ENCODE peak calls at places on chromosomes 2 and 18, in five cellular contexts. One of them, this sample, is unnamed.
A peak's percentile ranks its signal among the peaks of the same experiment; 100 is the strongest.

GRCh38 chr2:172095146-172095904 is 7.4 kb downstream of the DLX2 start:
- DNase-seq in stimulated activated CD8-positive, alpha-beta memory T cell treated with anti-CD3 and anti-CD28 coated beads, Interleukin-7, amount 100 ng/mL, for 1 hour: no peak
- DNase-seq in fibroblast of gingiva: peak; percentile 97
- DNase-seq in kidney tubule cell: peak; percentile 90
- DNase-seq in activated T-cell treated with anti-CD3 and anti-CD28 coated beads for 1 hour: peak; percentile 61
- DNase-seq in this sample: no peak

GRCh38 chr2:173715483-173715882 is 249.7 kb downstream of the SP3 start:
- DNase-seq in kidney tubule cell: peak; percentile 45
- DNase-seq in stimulated activated CD8-positive, alpha-beta memory T cell treated with anti-CD3 and anti-CD28 coated beads, Interleukin-7, amount 100 ng/mL, for 1 hour: no peak
- DNase-seq in fibroblast of gingiva: peak; percentile 17
- DNase-seq in activated T-cell treated with anti-CD3 and anti-CD28 coated beads for 1 hour: no peak
- DNase-seq in this sample: no peak

GRCh38 chr18:48540329-48541025 is 1.6 kb downstream of the CTIF start:
- DNase-seq in stimulated activated CD8-positive, alpha-beta memory T cell treated with anti-CD3 and anti-CD28 coated beads, Interleukin-7, amount 100 ng/mL, for 1 hour: no peak
- DNase-seq in activated T-cell treated with anti-CD3 and anti-CD28 coated beads for 1 hour: peak; percentile 30
- DNase-seq in fibroblast of gingiva: peak; percentile 58
- DNase-seq in kidney tubule cell: peak; percentile 54
- DNase-seq in this sample: no peak

GRCh38 chr2:113138428-113139322 is 11.3 kb downstream of the IL1RN start:
- DNase-seq in activated T-cell treated with anti-CD3 and anti-CD28 coated beads for 1 hour: no peak
- DNase-seq in stimulated activated CD8-positive, alpha-beta memory T cell treated with anti-CD3 and anti-CD28 coated beads, Interleukin-7, amount 100 ng/mL, for 1 hour: no peak
- DNase-seq in kidney tubule cell: peak; percentile 80
- DNase-seq in fibroblast of gingiva: peak; percentile 61
- DNase-seq in this sample: peak; percentile 71

GRCh38 chr2:239676716-239677454 is 276.1 kb upstream of the HDAC4 start:
- DNase-seq in kidney tubule cell: no peak
- DNase-seq in fibroblast of gingiva: no peak
- DNase-seq in activated T-cell treated with anti-CD3 and anti-CD28 coated beads for 1 hour: no peak
- DNase-seq in stimulated activated CD8-positive, alpha-beta memory T cell treated with anti-CD3 and anti-CD28 coated beads, Interleukin-7, amount 100 ng/mL, for 1 hour: no peak
- DNase-seq in this sample: no peak

GRCh38 chr2:29186812-29187211 is 71.6 kb downstream of the CLIP4 start:
- DNase-seq in stimulated activated CD8-positive, alpha-beta memory T cell treated with anti-CD3 and anti-CD28 coated beads, Interleukin-7, amount 100 ng/mL, for 1 hour: no peak
- DNase-seq in fibroblast of gingiva: no peak
- DNase-seq in activated T-cell treated with anti-CD3 and anti-CD28 coated beads for 1 hour: no peak
- DNase-seq in kidney tubule cell: no peak
- DNase-seq in this sample: no peak

GRCh38 chr2:63950414-63950813 is 68.8 kb downstream of the VPS54 start:
- DNase-seq in activated T-cell treated with anti-CD3 and anti-CD28 coated beads for 1 hour: no peak
- DNase-seq in fibroblast of gingiva: no peak
- DNase-seq in stimulated activated CD8-positive, alpha-beta memory T cell treated with anti-CD3 and anti-CD28 coated beads, Interleukin-7, amount 100 ng/mL, for 1 hour: no peak
- DNase-seq in kidney tubule cell: no peak
- DNase-seq in this sample: no peak

GRCh38 chr2:157181234-157181633 is 76.3 kb upstream of the GALNT5 start:
- DNase-seq in stimulated activated CD8-positive, alpha-beta memory T cell treated with anti-CD3 and anti-CD28 coated beads, Interleukin-7, amount 100 ng/mL, for 1 hour: no peak
- DNase-seq in kidney tubule cell: no peak
- DNase-seq in activated T-cell treated with anti-CD3 and anti-CD28 coated beads for 1 hour: no peak
- DNase-seq in fibroblast of gingiva: peak; percentile 86
- DNase-seq in this sample: no peak

This sample was measured in HFF-Myc.